ENCODE peak calls at places on chromosomes 11 and 22, in seven cellular contexts. Y is right atrium auricular region, M is endodermal cell, K is AG09309, U is NB4, H is endothelial cell, D is heart left ventricle. L is an unnamed sample.

GRCh38 chr11:43880640-43881159 is at the start of gene ALKBH3:
- DNase-seq in Y (peak), M (peak), K (peak), U (peak), H (peak), D (peak), L (peak)

GRCh38 chr11:32562839-32563599 is 20.6 kb upstream of the EIF3M start:
- DNase-seq in Y (no peak), M (no peak), K (no peak), U (no peak), H (no peak), D (no peak), L (no peak)

GRCh38 chr11:35215945-35216344 is 77.0 kb downstream of the CD44 start:
- DNase-seq in Y (no peak), M (no peak), K (no peak), U (no peak), H (no peak), D (no peak), L (no peak)

GRCh38 chr11:61996933-61997332 is 29.5 kb upstream of the FTH1 start:
- DNase-seq in Y (no peak), M (peak), K (no peak), U (no peak), H (no peak), D (no peak), L (no peak)

GRCh38 chr11:46326813-46327416 is 20.3 kb upstream of the DGKZ start:
- DNase-seq in Y (no peak), M (no peak), K (no peak), U (no peak), H (no peak), D (no peak), L (no peak)

GRCh38 chr11:87879118-87879517 is 296.1 kb downstream of the RAB38 start:
- DNase-seq in Y (no peak), M (no peak), K (no peak), U (no peak), H (no peak), D (no peak), L (no peak)

GRCh38 chr11:57370251-57370650 is 10.7 kb downstream of the PRG3 start:
- DNase-seq in Y (no peak), M (no peak), K (peak), U (no peak), H (no peak), D (no peak), L (no peak)

GRCh38 chr11:79262221-79262620 is 178.6 kb downstream of the TENM4 start:
- DNase-seq in Y (no peak), M (no peak), K (peak), U (no peak), H (no peak), D (no peak), L (no peak)

GRCh38 chr11:20966489-20966888 is 297.1 kb downstream of the NELL1 start:
- DNase-seq in Y (no peak), M (peak), K (no peak), U (no peak), H (no peak), D (no peak), L (no peak)

GRCh38 chr11:67355794-67356550 is 2.6 kb upstream of the POLD4 start:
- DNase-seq in Y (no peak), M (no peak), K (no peak), U (no peak), H (no peak), D (no peak), L (no peak)

GRCh38 chr11:27444801-27445215 is 27.8 kb downstream of the LGR4 start:
- DNase-seq in Y (no peak), M (peak), K (no peak), U (no peak), H (no peak), D (no peak), L (peak)

GRCh38 chr11:116563028-116563712 is 209.6 kb downstream of the BUD13 start:
- DNase-seq in Y (no peak), M (no peak), K (no peak), U (peak), H (no peak), D (no peak), L (no peak)

GRCh38 chr22:35622132-35622913 is 5.2 kb upstream of the MB start:
- DNase-seq in Y (no peak), M (peak), K (no peak), U (no peak), H (no peak), D (peak), L (no peak)

GRCh38 chr11:67276821-67277230 is 10.6 kb downstream of the GRK2 start:
- DNase-seq in Y (no peak), M (peak), K (no peak), U (peak), H (no peak), D (no peak), L (no peak)

GRCh38 chr11:61967924-61968757 is 707 bp upstream of the FTH1 start:
- DNase-seq in Y (peak), M (peak), K (no peak), U (peak), H (peak), D (peak), L (peak)

GRCh38 chr11:130413383-130414106 is 14.9 kb downstream of the ADAMTS8 start:
- DNase-seq in Y (no peak), M (no peak), K (peak), U (no peak), H (no peak), D (no peak), L (no peak)

GRCh38 chr11:65429724-65430405 is 7.3 kb downstream of the NEAT1 start:
- DNase-seq in Y (peak), M (peak), K (peak), U (peak), H (no peak), D (no peak), L (no peak)

GRCh38 chr11:46277313-46277622 is 194 bp upstream of the CREB3L1 start:
- DNase-seq in Y (no peak), M (no peak), K (no peak), U (no peak), H (no peak), D (peak), L (no peak)

GRCh38 chr11:70019576-70020011 is 58.5 kb upstream of the ANO1 start:
- DNase-seq in Y (no peak), M (no peak), K (peak), U (no peak), H (no peak), D (peak), L (no peak)

GRCh38 chr11:80084614-80085013 is 643.8 kb upstream of the TENM4 start:
- DNase-seq in Y (no peak), M (no peak), K (no peak), U (no peak), H (no peak), D (no peak), L (no peak)

GRCh38 chr11:114319716-114320328 is 23.6 kb downstream of the NNMT start:
- DNase-seq in Y (no peak), M (peak), K (no peak), U (no peak), H (no peak), D (no peak), L (no peak)

GRCh38 chr11:120718171-120718570 is 206.6 kb downstream of the GRIK4 start:
- DNase-seq in Y (no peak), M (no peak), K (no peak), U (no peak), H (no peak), D (no peak), L (no peak)

GRCh38 chr11:107017433-107018227 is 646 bp downstream of the GUCY1A2 start:
- DNase-seq in Y (no peak), M (peak), K (no peak), U (no peak), H (peak), D (peak), L (peak)

GRCh38 chr11:65403607-65404121 is 17.2 kb downstream of the FRMD8 start:
- DNase-seq in Y (no peak), M (no peak), K (no peak), U (peak), H (peak), D (no peak), L (no peak)

GRCh38 chr11:117912497-117912896 is 16.7 kb downstream of the TMPRSS13 start:
- DNase-seq in Y (no peak), M (no peak), K (no peak), U (no peak), H (no peak), D (no peak), L (no peak)

GRCh38 chr11:95337972-95338429 is 107.0 kb upstream of the SESN3 start:
- DNase-seq in Y (no peak), M (peak), K (no peak), U (no peak), H (no peak), D (no peak), L (no peak)

GRCh38 chr11:57798905-57799559 is 37.4 kb downstream of the CTNND1 start:
- DNase-seq in Y (no peak), M (no peak), K (peak), U (peak), H (no peak), D (peak), L (no peak)

GRCh38 chr11:100823360-100823759 is 136.3 kb downstream of the ARHGAP42 start:
- DNase-seq in Y (no peak), M (no peak), K (peak), U (no peak), H (no peak), D (no peak), L (no peak)

GRCh38 chr22:49678842-49679170 is 148.9 kb downstream of the BRD1 start:
- DNase-seq in Y (no peak), M (no peak), K (no peak), U (no peak), H (no peak), D (no peak), L (no peak)

GRCh38 chr22:23556026-23556620 is 24.0 kb downstream of the IGLL1 start:
- DNase-seq in Y (no peak), M (no peak), K (no peak), U (no peak), H (no peak), D (no peak), L (no peak)

GRCh38 chr11:130068986-130069683 is 559 bp upstream of the APLP2 start:
- DNase-seq in Y (peak), M (peak), K (peak), U (no peak), H (peak), D (peak), L (no peak)

GRCh38 chr22:38674888-38675287 is 6.9 kb upstream of the TOMM22 start:
- DNase-seq in Y (no peak), M (no peak), K (no peak), U (no peak), H (no peak), D (no peak), L (no peak)

GRCh38 chr11:11349870-11350325 is 3.2 kb downstream of the CSNK2A3 start:
- DNase-seq in Y (no peak), M (no peak), K (peak), U (no peak), H (no peak), D (peak), L (no peak)

GRCh38 chr22:20180640-20181039 is 29.8 kb upstream of the CCDC188 start:
- DNase-seq in Y (no peak), M (no peak), K (no peak), U (no peak), H (no peak), D (no peak), L (no peak)

DNA sequence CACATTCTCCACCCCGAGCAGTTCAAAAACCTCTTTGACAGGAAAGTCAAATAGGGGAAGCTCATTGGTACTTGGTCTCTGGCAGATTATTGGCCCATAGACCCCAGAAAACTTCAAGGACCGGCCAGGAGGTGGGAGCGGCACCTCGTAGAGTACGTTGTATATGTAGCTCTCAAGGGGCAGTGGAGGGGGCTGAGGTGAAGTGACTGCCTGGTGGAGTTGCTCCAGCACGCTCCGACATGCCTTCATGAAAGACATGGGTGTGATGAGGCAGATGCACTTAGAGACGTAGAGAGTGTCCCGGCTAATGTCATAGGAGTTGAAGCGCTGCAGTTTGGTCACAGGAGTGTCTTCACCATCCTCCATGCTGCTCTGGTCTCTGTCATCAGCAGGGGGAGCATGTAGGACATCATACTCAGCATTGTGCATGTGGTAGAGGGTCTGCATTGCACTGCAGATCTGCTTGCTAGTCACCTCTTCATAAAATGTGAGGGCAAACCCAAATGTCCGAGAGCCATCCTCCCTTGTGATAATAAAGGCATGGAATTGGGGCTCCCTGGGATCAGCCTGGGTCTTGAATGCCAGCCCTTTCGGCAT is 61.3 kb downstream of the DENND5A start:
- DNase-seq in Y (no peak), M (peak), K (no peak), U (peak), H (no peak), D (no peak), L (no peak)
- TF ChIP-seq CTCF in Y (peak), M (peak), K (no peak), U (peak), H (no peak), D (peak), L (no peak)

GRCh38 chr22:45846952-45847351 is 130.0 kb downstream of the WNT7B start:
- DNase-seq in Y (no peak), M (no peak), K (no peak), U (no peak), H (no peak), D (no peak), L (no peak)

GRCh38 chr22:45844009-45844408 is 133.0 kb downstream of the WNT7B start:
- DNase-seq in Y (no peak), M (no peak), K (no peak), U (no peak), H (no peak), D (no peak), L (no peak)

GRCh38 chr22:45842141-45842831 is 134.7 kb downstream of the WNT7B start:
- DNase-seq in Y (no peak), M (no peak), K (peak), U (peak), H (no peak), D (no peak), L (no peak)

GRCh38 chr22:45843030-45843429 is 133.9 kb downstream of the WNT7B start:
- DNase-seq in Y (no peak), M (no peak), K (no peak), U (peak), H (no peak), D (no peak), L (no peak)

DNA sequence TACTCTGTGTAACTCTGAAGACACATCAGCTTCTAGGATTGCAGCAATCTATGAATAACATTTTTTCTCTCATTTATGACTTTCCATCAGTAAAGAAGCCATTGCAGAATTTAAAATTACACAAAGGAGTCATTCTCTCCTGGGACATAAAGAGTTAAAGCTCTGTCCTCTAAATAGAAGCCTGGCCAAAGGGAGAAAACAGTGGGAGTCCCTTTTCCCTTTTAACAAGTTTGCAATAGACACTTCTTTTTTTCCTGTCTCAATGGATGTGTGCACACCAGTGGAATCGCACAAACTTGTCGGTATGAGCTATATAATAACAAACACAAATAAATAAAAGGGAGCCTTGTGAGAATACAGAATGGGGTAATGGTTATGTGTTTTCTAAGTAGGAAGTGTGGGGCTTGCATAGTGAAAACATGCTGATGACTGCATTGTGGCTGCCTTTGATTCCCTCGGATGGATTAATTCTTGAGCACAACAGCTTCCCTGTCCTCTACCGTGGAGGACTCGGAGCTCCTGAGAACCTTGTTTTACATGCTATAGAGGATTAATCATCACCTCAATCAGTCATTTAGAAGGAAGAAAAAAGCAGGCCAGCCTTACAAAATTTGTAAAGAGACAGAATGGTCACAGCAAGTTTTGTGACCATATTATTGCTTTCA is 131.9 kb downstream of the WNT7B start:
- DNase-seq in Y (no peak), M (no peak), K (no peak), U (no peak), H (no peak), D (no peak), L (no peak)
- TF ChIP-seq CTCF in Y (no peak), M (no peak), K (no peak), U (no peak), H (no peak), D (no peak), L (no peak)

DNA sequence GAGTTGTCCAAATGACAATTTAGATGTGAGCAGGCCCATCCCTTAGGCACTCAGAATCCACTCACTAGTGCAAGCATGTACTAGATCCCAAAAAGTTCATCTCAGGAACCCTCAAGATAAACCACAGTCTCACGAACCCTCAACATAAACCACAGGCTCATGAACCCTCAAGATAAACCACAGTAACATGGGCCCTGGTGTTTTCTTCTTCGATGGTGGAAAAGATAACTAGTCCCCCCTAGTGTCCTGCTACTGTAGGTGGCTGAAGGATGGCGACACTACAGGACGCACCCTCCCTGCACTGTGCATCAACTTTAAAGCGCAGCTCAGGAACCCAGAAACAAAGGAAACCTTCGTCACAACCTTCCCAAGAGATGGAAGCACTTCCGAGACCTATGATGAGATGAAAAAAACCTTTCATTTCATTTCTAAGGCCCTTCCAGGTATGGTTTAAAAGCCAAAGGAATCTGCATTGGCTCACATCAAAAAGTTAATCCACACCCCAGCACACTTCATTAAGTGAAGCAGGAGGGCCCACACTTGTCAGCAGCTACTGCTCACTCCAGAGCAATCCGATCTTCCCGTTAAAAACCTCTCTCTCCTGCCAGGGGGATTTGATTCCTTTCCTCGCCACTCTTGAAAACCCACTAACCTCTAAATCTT is 2.4 kb downstream of the LARGE1 start:
- DNase-seq in Y (no peak), M (peak), K (no peak), U (peak), H (no peak), D (no peak), L (no peak)
- TF ChIP-seq CTCF in Y (peak), M (peak), K (peak), U (peak), H (no peak), D (peak), L (peak)

DNA sequence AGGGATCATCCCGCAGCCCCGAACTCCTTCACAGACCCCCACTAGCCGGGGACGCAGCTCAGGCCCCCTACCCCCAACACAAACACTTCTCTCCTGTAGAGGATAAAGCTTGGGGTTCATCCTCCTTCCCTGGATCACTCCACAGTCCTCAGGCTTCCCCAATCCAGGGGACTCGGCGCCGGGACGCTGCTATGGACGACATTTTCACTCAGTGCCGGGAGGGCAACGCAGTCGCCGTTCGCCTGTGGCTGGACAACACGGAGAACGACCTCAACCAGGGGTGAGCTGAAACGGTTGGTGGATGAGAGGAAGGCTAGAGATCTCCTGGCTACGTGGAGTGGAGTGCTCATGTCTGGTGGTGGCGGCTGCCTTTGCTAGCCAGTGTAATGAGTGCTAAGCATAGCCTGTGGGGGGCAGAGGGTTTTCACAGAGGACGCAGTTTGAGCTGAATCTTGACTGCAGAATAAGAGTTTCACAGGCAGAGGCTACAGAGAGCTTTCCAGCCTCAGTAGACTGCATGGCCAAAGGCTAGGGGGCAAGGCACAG is 580 bp downstream of the ILK start:
- DNase-seq in Y (peak), M (peak), K (peak), U (peak), H (peak), D (peak), L (no peak)
- TF ChIP-seq CTCF in Y (peak), M (peak), K (peak), U (peak), H (no peak), D (peak), L (peak)